ENCODE peak calls at places on chromosomes 11 and 22, in nine cellular contexts. One of them, this sample, is unnamed.

GRCh38 chr11:119937412-119937811 is 200.5 kb downstream of the TRIM29 start:
- DNase-seq in ovary: no peak
- DNase-seq in A549: no peak
- DNase-seq in transverse colon: no peak
- DNase-seq in endothelial cell of umbilical vein: no peak
- DNase-seq in NB4: no peak
- DNase-seq in body of pancreas: no peak
- DNase-seq in adrenal gland: no peak
- DNase-seq in tibial nerve: no peak
- DNase-seq in this sample: no peak

GRCh38 chr11:1521382-1522080 is 35.0 kb upstream of the MOB2 start:
- DNase-seq in ovary: no peak
- DNase-seq in A549: no peak
- DNase-seq in transverse colon: peak; percentile 34
- DNase-seq in endothelial cell of umbilical vein: no peak
- DNase-seq in NB4: peak; percentile 68
- DNase-seq in body of pancreas: no peak
- DNase-seq in adrenal gland: no peak
- DNase-seq in tibial nerve: no peak
- DNase-seq in this sample: no peak

GRCh38 chr11:44595964-44596381 is 30.5 kb downstream of the CD82 start:
- DNase-seq in ovary: peak; percentile 69
- DNase-seq in A549: no peak
- DNase-seq in transverse colon: no peak
- DNase-seq in endothelial cell of umbilical vein: peak; percentile 20
- DNase-seq in NB4: no peak
- DNase-seq in body of pancreas: peak; percentile 17
- DNase-seq in adrenal gland: no peak
- DNase-seq in tibial nerve: peak; percentile 29
- DNase-seq in this sample: peak; percentile 51

GRCh38 chr22:42692239-42693054 is 28.2 kb downstream of the A4GALT start:
- DNase-seq in ovary: no peak
- DNase-seq in A549: no peak
- DNase-seq in transverse colon: no peak
- DNase-seq in endothelial cell of umbilical vein: no peak
- DNase-seq in NB4: peak; percentile 21
- DNase-seq in body of pancreas: no peak
- DNase-seq in adrenal gland: no peak
- DNase-seq in tibial nerve: no peak
- DNase-seq in this sample: no peak

GRCh38 chr11:10305964-10306918 is 1.4 kb downstream of the ADM start:
- DNase-seq in ovary: no peak
- DNase-seq in A549: peak; percentile 31
- DNase-seq in transverse colon: peak; percentile 41
- DNase-seq in endothelial cell of umbilical vein: peak; percentile 43
- DNase-seq in NB4: peak; percentile 65
- DNase-seq in body of pancreas: no peak
- DNase-seq in adrenal gland: no peak
- DNase-seq in tibial nerve: no peak
- DNase-seq in this sample: no peak

GRCh38 chr11:74634537-74634936 is 42.2 kb downstream of the POLD3 start:
- DNase-seq in ovary: no peak
- DNase-seq in A549: peak; percentile 33
- DNase-seq in transverse colon: peak; percentile 14
- DNase-seq in endothelial cell of umbilical vein: peak; percentile 23
- DNase-seq in NB4: peak; percentile 10
- DNase-seq in body of pancreas: peak; percentile 16
- DNase-seq in adrenal gland: peak; percentile 8
- DNase-seq in tibial nerve: no peak
- DNase-seq in this sample: no peak

GRCh38 chr22:46046299-46046685 is 69.3 kb upstream of the WNT7B start:
- DNase-seq in ovary: no peak
- DNase-seq in A549: no peak
- DNase-seq in transverse colon: peak; percentile 10
- DNase-seq in endothelial cell of umbilical vein: no peak
- DNase-seq in NB4: no peak
- DNase-seq in body of pancreas: no peak
- DNase-seq in adrenal gland: no peak
- DNase-seq in tibial nerve: no peak
- DNase-seq in this sample: no peak

GRCh38 chr11:35914824-35915223 is 29.0 kb upstream of the LDLRAD3 start:
- DNase-seq in ovary: no peak
- DNase-seq in A549: no peak
- DNase-seq in transverse colon: no peak
- DNase-seq in endothelial cell of umbilical vein: no peak
- DNase-seq in NB4: no peak
- DNase-seq in body of pancreas: no peak
- DNase-seq in adrenal gland: no peak
- DNase-seq in tibial nerve: no peak
- DNase-seq in this sample: no peak

DNA sequence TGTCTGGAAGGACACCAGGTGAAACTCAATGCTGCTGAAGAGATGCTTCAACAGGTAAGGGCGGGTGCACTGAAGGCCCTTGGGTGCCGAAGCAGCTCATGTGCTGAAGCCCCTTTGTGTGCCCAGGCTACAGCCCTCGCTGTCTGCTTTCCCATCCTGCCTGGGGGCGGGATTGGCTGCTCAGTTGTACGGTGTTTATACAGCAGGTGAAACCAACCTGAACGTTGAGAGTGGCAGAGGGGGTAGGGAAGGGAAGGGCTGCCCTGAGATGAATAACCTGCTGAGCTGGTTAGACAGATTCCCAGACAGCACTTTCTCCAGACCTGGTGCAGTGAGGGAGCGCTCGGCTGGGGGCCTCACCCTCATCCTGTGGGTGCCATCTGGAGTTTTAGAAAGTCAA is 75.7 kb downstream of the CYB5R2 start:
- DNase-seq in ovary: no peak
- DNase-seq in A549: no peak
- DNase-seq in transverse colon: peak; percentile 81
- DNase-seq in endothelial cell of umbilical vein: no peak
- DNase-seq in NB4: no peak
- DNase-seq in body of pancreas: peak; percentile 85
- DNase-seq in adrenal gland: no peak
- DNase-seq in tibial nerve: no peak
- DNase-seq in this sample: no peak
- TF ChIP-seq POLR2A in ovary: no peak
- TF ChIP-seq POLR2A in A549: no peak
- TF ChIP-seq POLR2A in transverse colon: peak; percentile 34
- TF ChIP-seq POLR2A in endothelial cell of umbilical vein: no peak
- TF ChIP-seq POLR2A in NB4: no peak
- TF ChIP-seq POLR2A in body of pancreas: peak; percentile 58
- TF ChIP-seq POLR2A in adrenal gland: no peak
- TF ChIP-seq POLR2A in tibial nerve: no peak
- TF ChIP-seq POLR2A in this sample: no peak

DNA sequence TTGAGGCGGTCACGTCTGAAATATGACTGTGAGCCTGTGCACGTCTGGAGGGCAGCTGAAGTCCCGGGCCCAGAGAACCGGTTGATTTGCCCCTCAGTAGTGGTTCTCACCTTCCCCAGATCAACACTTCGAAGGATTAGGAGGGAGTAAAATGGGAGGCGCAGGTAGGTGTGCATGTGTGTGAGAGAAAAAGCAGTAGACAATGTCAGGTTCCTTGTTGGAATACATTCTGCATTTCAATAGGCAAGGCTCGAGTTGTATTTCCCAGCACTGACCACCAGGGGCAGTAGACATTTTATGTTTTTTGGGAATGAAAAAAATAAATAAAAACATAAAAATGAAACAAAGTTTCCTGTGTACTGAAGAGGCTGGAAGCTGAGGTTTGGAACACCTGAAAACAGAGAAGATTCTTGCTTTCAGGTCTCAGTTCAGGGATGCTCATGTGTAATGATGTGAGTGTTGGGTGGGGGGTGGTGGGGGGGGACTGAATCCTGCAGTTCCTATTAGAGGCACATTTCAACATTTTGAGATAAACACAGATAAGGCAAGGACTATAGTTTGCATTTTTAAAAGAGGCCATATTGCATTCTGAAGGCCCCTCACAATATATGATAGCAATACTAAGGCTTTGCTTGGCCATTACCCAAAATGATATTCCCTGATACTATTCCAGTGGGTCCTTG is 333.9 kb downstream of the CADM1 start:
- DNase-seq in ovary: no peak
- DNase-seq in A549: no peak
- DNase-seq in transverse colon: peak; percentile 37
- DNase-seq in endothelial cell of umbilical vein: peak; percentile 18
- DNase-seq in NB4: peak; percentile 30
- DNase-seq in body of pancreas: no peak
- DNase-seq in adrenal gland: peak; percentile 57
- DNase-seq in tibial nerve: peak; percentile 37
- DNase-seq in this sample: peak; percentile 57
- H3K4me3 ChIP-seq in ovary: no peak overlapping the region
- H3K4me3 ChIP-seq in A549: no peak overlapping the region
- H3K4me3 ChIP-seq in transverse colon: no peak overlapping the region
- H3K4me3 ChIP-seq in endothelial cell of umbilical vein: no peak overlapping the region
- H3K4me3 ChIP-seq in NB4: no peak overlapping the region
- H3K4me3 ChIP-seq in body of pancreas: no peak overlapping the region
- H3K4me3 ChIP-seq in adrenal gland: no peak overlapping the region
- H3K4me3 ChIP-seq in tibial nerve: no peak overlapping the region
- H3K4me3 ChIP-seq in this sample: no peak overlapping the region

GRCh38 chr11:57741132-57742086 is at the start of gene SELENOH:
- DNase-seq in ovary: peak; percentile 93
- DNase-seq in A549: peak; percentile 94
- DNase-seq in transverse colon: peak; percentile 97
- DNase-seq in endothelial cell of umbilical vein: peak; percentile 98
- DNase-seq in NB4: peak; percentile 100
- DNase-seq in body of pancreas: peak; percentile 98
- DNase-seq in adrenal gland: peak; percentile 98
- DNase-seq in tibial nerve: peak; percentile 88
- DNase-seq in this sample: peak; percentile 97

GRCh38 chr11:57742087-57742452 is 779 bp downstream of the SELENOH start:
- DNase-seq in ovary: no peak
- DNase-seq in A549: no peak
- DNase-seq in transverse colon: no peak
- DNase-seq in endothelial cell of umbilical vein: no peak
- DNase-seq in NB4: peak; percentile 57
- DNase-seq in body of pancreas: no peak
- DNase-seq in adrenal gland: no peak
- DNase-seq in tibial nerve: no peak
- DNase-seq in this sample: no peak

GRCh38 chr11:57746920-57747319 is 4.7 kb downstream of the BTBD18 start:
- DNase-seq in ovary: no peak
- DNase-seq in A549: no peak
- DNase-seq in transverse colon: no peak
- DNase-seq in endothelial cell of umbilical vein: no peak
- DNase-seq in NB4: no peak
- DNase-seq in body of pancreas: no peak
- DNase-seq in adrenal gland: no peak
- DNase-seq in tibial nerve: no peak
- DNase-seq in this sample: no peak

GRCh38 chr11:57745206-57745605 is 3.9 kb downstream of the SELENOH start:
- DNase-seq in ovary: no peak
- DNase-seq in A549: no peak
- DNase-seq in transverse colon: no peak
- DNase-seq in endothelial cell of umbilical vein: no peak
- DNase-seq in NB4: no peak
- DNase-seq in body of pancreas: no peak
- DNase-seq in adrenal gland: no peak
- DNase-seq in tibial nerve: no peak
- DNase-seq in this sample: no peak

DNA sequence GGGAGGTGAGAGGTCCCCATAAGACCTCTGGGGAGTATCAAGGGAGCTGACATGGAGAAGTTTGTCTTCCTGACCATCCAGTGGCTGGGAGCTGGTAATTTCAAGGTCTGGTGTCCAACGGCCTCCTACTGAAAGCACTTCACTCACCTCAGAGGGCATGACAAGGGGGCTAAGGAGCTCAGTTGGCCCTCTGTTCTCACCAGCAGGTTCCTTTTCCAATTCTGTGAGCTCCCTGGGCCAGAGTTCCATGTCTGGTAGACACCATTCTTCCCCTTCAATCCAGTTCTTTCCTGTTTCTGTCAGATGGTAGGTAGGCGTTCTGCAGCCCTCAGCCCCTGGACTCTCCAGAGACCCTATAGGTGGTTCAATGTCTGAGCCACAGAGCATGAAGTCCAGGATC is 3.1 kb downstream of the SELENOH start:
- DNase-seq in ovary: no peak
- DNase-seq in A549: no peak
- DNase-seq in transverse colon: no peak
- DNase-seq in endothelial cell of umbilical vein: no peak
- DNase-seq in NB4: no peak
- DNase-seq in body of pancreas: no peak
- DNase-seq in adrenal gland: no peak
- DNase-seq in tibial nerve: no peak
- DNase-seq in this sample: no peak
- TF ChIP-seq POLR2A in ovary: no peak
- TF ChIP-seq POLR2A in A549: no peak
- TF ChIP-seq POLR2A in transverse colon: no peak
- TF ChIP-seq POLR2A in endothelial cell of umbilical vein: no peak
- TF ChIP-seq POLR2A in NB4: no peak
- TF ChIP-seq POLR2A in body of pancreas: no peak
- TF ChIP-seq POLR2A in adrenal gland: no peak
- TF ChIP-seq POLR2A in tibial nerve: no peak
- TF ChIP-seq POLR2A in this sample: no peak

GRCh38 chr22:37285937-37286336 is 3.6 kb downstream of the CYTH4 start:
- DNase-seq in ovary: no peak
- DNase-seq in A549: no peak
- DNase-seq in transverse colon: no peak
- DNase-seq in endothelial cell of umbilical vein: no peak
- DNase-seq in NB4: no peak
- DNase-seq in body of pancreas: no peak
- DNase-seq in adrenal gland: no peak
- DNase-seq in tibial nerve: no peak
- DNase-seq in this sample: no peak

GRCh38 chr22:37282385-37282677 is at the start of gene CYTH4:
- DNase-seq in ovary: no peak
- DNase-seq in A549: no peak
- DNase-seq in transverse colon: peak; percentile 80
- DNase-seq in endothelial cell of umbilical vein: peak; percentile 28
- DNase-seq in NB4: peak; percentile 70
- DNase-seq in body of pancreas: peak; percentile 70
- DNase-seq in adrenal gland: peak; percentile 67
- DNase-seq in tibial nerve: no peak
- DNase-seq in this sample: peak; percentile 26

GRCh38 chr22:37283393-37283937 is 1.2 kb downstream of the CYTH4 start:
- DNase-seq in ovary: no peak
- DNase-seq in A549: no peak
- DNase-seq in transverse colon: peak; percentile 62
- DNase-seq in endothelial cell of umbilical vein: no peak
- DNase-seq in NB4: no peak
- DNase-seq in body of pancreas: no peak
- DNase-seq in adrenal gland: no peak
- DNase-seq in tibial nerve: no peak
- DNase-seq in this sample: no peak

GRCh38 chr22:37284126-37284806 is 2.0 kb downstream of the CYTH4 start:
- DNase-seq in ovary: no peak
- DNase-seq in A549: no peak
- DNase-seq in transverse colon: no peak
- DNase-seq in endothelial cell of umbilical vein: no peak
- DNase-seq in NB4: peak; percentile 44
- DNase-seq in body of pancreas: no peak
- DNase-seq in adrenal gland: no peak
- DNase-seq in tibial nerve: no peak
- DNase-seq in this sample: no peak

DNA sequence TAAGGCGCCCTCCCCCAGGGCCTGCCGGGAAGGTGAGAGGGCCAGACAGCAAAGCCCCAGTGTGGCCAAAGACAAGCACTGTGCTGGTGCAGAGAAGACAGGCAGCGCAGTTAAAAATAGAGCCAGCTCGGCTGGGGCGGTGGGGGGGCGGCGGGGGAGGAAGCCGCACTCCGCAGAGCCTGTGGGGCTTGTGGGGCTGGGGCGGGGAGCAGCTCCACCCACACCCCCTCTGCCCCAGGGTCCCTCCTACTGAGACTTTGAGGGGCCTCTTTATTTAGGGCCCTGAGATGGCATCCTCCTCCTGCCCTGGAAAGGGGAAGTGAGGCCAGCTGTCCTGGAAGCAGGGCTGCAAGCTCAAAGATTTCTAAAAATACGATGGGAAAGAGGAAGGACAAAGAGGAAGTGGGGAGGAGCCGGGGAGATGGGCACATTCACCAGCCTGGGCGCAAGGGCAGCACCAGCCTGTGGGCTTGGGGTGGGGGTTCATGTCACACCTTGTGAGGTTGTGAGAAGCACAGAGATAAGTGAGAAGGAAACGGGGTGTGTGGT is 2.6 kb downstream of the CYTH4 start:
- DNase-seq in ovary: no peak
- DNase-seq in A549: no peak
- DNase-seq in transverse colon: peak; percentile 63
- DNase-seq in endothelial cell of umbilical vein: no peak
- DNase-seq in NB4: peak; percentile 99
- DNase-seq in body of pancreas: peak; percentile 71
- DNase-seq in adrenal gland: peak; percentile 62
- DNase-seq in tibial nerve: peak; percentile 45
- DNase-seq in this sample: peak; percentile 38
- H3K4me3 ChIP-seq in ovary: no peak overlapping the region
- H3K4me3 ChIP-seq in A549: no peak overlapping the region
- H3K4me3 ChIP-seq in transverse colon: peak overlapping the region; percentile 52
- H3K4me3 ChIP-seq in endothelial cell of umbilical vein: no peak overlapping the region
- H3K4me3 ChIP-seq in NB4: peak overlapping the region; percentile 19
- H3K4me3 ChIP-seq in body of pancreas: no peak overlapping the region
- H3K4me3 ChIP-seq in adrenal gland: no peak overlapping the region
- H3K4me3 ChIP-seq in tibial nerve: no peak overlapping the region
- H3K4me3 ChIP-seq in this sample: no peak overlapping the region